ENCODE peak calls at places on chromosome 18, in five cellular contexts. One of them, this sample, is unnamed.

GRCh38 chr18:26741041-26741440 is 124.5 kb downstream of the AQP4 start:
- DNase-seq in stomach: no peak
- DNase-seq in neural progenitor cell: no peak
- DNase-seq in astrocyte: no peak
- DNase-seq in GM12864: no peak
- DNase-seq in this sample: peak; percentile 23

GRCh38 chr18:38545071-38545470 is 979.5 kb upstream of the CELF4 start:
- DNase-seq in stomach: no peak
- DNase-seq in neural progenitor cell: peak; percentile 37
- DNase-seq in astrocyte: no peak
- DNase-seq in GM12864: peak; percentile 5
- DNase-seq in this sample: peak; percentile 2

GRCh38 chr18:79585395-79586370 is 93.9 kb upstream of the CTDP1 start:
- DNase-seq in stomach: no peak
- DNase-seq in neural progenitor cell: no peak
- DNase-seq in astrocyte: no peak
- DNase-seq in GM12864: no peak
- DNase-seq in this sample: no peak

GRCh38 chr18:46042571-46043123 is 29.4 kb downstream of the PSTPIP2 start:
- DNase-seq in stomach: no peak
- DNase-seq in neural progenitor cell: no peak
- DNase-seq in astrocyte: peak; percentile 77
- DNase-seq in GM12864: no peak
- DNase-seq in this sample: peak; percentile 64

GRCh38 chr18:8212893-8213805 is 396.1 kb upstream of the RAB12 start:
- DNase-seq in stomach: no peak
- DNase-seq in neural progenitor cell: no peak
- DNase-seq in astrocyte: peak; percentile 70
- DNase-seq in GM12864: no peak
- DNase-seq in this sample: peak; percentile 97

GRCh38 chr18:55380574-55380973 is 207.4 kb downstream of the TCF4 start:
- DNase-seq in stomach: no peak
- DNase-seq in neural progenitor cell: no peak
- DNase-seq in astrocyte: peak; percentile 91
- DNase-seq in GM12864: no peak
- DNase-seq in this sample: peak; percentile 36

GRCh38 chr18:79497638-79498081 is 101.9 kb downstream of the NFATC1 start:
- DNase-seq in stomach: no peak
- DNase-seq in neural progenitor cell: no peak
- DNase-seq in astrocyte: peak; percentile 20
- DNase-seq in GM12864: no peak
- DNase-seq in this sample: peak; percentile 13

GRCh38 chr18:36412778-36413177 is 115.3 kb downstream of the FHOD3 start:
- DNase-seq in stomach: no peak
- DNase-seq in neural progenitor cell: peak; percentile 36
- DNase-seq in astrocyte: no peak
- DNase-seq in GM12864: no peak
- DNase-seq in this sample: peak; percentile 29

GRCh38 chr18:79921984-79922965 is 29.2 kb downstream of the SLC66A2 start:
- DNase-seq in stomach: peak; percentile 11
- DNase-seq in neural progenitor cell: no peak
- DNase-seq in astrocyte: no peak
- DNase-seq in GM12864: no peak
- DNase-seq in this sample: no peak

GRCh38 chr18:70154591-70155194 is 50.8 kb downstream of the RTTN start:
- DNase-seq in stomach: no peak
- DNase-seq in neural progenitor cell: no peak
- DNase-seq in astrocyte: peak; percentile 98
- DNase-seq in GM12864: no peak
- DNase-seq in this sample: peak; percentile 94

GRCh38 chr18:36419188-36419912 is 121.8 kb downstream of the FHOD3 start:
- DNase-seq in stomach: no peak
- DNase-seq in neural progenitor cell: no peak
- DNase-seq in astrocyte: no peak
- DNase-seq in GM12864: no peak
- DNase-seq in this sample: no peak

GRCh38 chr18:64019922-64020756 is 50.3 kb downstream of the SERPINB8 start:
- DNase-seq in stomach: no peak
- DNase-seq in neural progenitor cell: no peak
- DNase-seq in astrocyte: no peak
- DNase-seq in GM12864: no peak
- DNase-seq in this sample: no peak

DNA sequence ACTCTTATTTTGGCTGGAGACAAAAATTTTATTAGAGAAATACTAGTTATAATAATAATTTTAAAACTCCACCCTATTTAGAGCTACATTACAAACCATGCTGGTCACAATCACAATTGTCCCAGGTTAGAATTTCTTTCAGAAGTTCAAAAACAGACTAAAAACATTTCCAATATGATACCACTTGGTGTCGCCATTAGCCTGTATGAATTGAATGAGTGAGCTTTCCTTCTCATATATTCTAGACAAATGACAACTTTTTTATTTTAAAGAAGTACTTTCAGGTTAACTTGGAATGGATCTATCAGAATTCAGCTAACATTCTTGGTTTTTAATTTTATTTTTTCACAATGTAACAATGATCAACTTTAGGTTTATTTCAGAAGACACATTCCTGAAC is 48.0 kb downstream of the SERPINB8 start:
- DNase-seq in stomach: no peak
- DNase-seq in neural progenitor cell: peak; percentile 45
- DNase-seq in astrocyte: peak; percentile 8
- DNase-seq in GM12864: no peak
- DNase-seq in this sample: peak; percentile 61
- TF ChIP-seq CTCF in stomach: no peak
- TF ChIP-seq CTCF in neural progenitor cell: peak; percentile 69
- TF ChIP-seq CTCF in astrocyte: peak; percentile 55
- TF ChIP-seq CTCF in GM12864: peak; percentile 45
- TF ChIP-seq CTCF in this sample: peak; percentile 55

GRCh38 chr18:48949051-48949605 is 1.6 kb downstream of the SMAD7 start:
- DNase-seq in stomach: peak; percentile 69
- DNase-seq in neural progenitor cell: peak; percentile 47
- DNase-seq in astrocyte: no peak
- DNase-seq in GM12864: no peak
- DNase-seq in this sample: no peak
- TF ChIP-seq CTCF in stomach: no peak
- TF ChIP-seq CTCF in neural progenitor cell: no peak
- TF ChIP-seq CTCF in astrocyte: no peak
- TF ChIP-seq CTCF in GM12864: no peak
- TF ChIP-seq CTCF in this sample: no peak

GRCh38 chr18:37484893-37485834 is 80.4 kb downstream of the CELF4 start:
- DNase-seq in stomach: no peak
- DNase-seq in neural progenitor cell: peak; percentile 78
- DNase-seq in astrocyte: no peak
- DNase-seq in GM12864: no peak
- DNase-seq in this sample: peak; percentile 8
- TF ChIP-seq CTCF in stomach: no peak
- TF ChIP-seq CTCF in neural progenitor cell: peak; percentile 49
- TF ChIP-seq CTCF in astrocyte: no peak
- TF ChIP-seq CTCF in GM12864: peak; percentile 26
- TF ChIP-seq CTCF in this sample: no peak

DNA sequence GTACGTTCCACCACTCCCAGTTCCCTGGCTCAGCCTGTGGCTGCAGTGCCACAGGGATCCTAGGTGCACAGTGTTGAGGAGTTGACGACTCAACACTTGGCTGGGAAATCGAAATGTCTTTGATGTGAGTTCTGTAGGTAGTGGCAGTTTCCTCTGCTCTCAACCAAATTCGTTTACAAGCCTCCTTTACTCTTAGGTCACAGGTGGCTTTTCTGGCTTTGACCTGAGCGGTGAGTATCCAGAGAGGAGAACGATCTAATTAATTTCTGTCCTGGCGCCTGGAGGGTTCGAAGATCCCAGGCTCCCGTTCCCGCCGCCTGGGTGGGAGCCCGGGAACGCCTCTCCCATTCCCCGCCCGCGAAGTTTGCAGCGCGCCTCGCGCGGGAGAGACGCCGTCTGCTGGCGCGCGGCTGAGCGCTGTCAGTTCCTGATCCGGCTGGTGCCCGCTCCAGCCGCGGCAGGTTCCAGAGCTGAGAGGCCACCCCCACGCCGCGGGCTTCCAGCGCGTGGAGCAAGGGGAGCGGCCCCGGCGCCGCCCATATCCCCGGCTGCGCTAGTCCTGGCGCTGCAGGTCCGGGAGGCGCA is at the start of gene LAMA3:
- DNase-seq in stomach: peak; percentile 77
- DNase-seq in neural progenitor cell: peak; percentile 81
- DNase-seq in astrocyte: no peak
- DNase-seq in GM12864: no peak
- DNase-seq in this sample: peak; percentile 18
- TF ChIP-seq CTCF in stomach: no peak
- TF ChIP-seq CTCF in neural progenitor cell: peak; percentile 15
- TF ChIP-seq CTCF in astrocyte: no peak
- TF ChIP-seq CTCF in GM12864: no peak
- TF ChIP-seq CTCF in this sample: no peak

GRCh38 chr18:21714472-21714871 is 9.9 kb upstream of the ABHD3 start:
- DNase-seq in stomach: no peak
- DNase-seq in neural progenitor cell: no peak
- DNase-seq in astrocyte: no peak
- DNase-seq in GM12864: no peak
- DNase-seq in this sample: no peak
- TF ChIP-seq CTCF in stomach: no peak
- TF ChIP-seq CTCF in neural progenitor cell: no peak
- TF ChIP-seq CTCF in astrocyte: no peak
- TF ChIP-seq CTCF in GM12864: no peak
- TF ChIP-seq CTCF in this sample: no peak

GRCh38 chr18:39737869-39738268 is 2172.3 kb upstream of the CELF4 start:
- DNase-seq in stomach: no peak
- DNase-seq in neural progenitor cell: no peak
- DNase-seq in astrocyte: no peak
- DNase-seq in GM12864: no peak
- DNase-seq in this sample: no peak
- TF ChIP-seq CTCF in stomach: no peak
- TF ChIP-seq CTCF in neural progenitor cell: no peak
- TF ChIP-seq CTCF in astrocyte: no peak
- TF ChIP-seq CTCF in GM12864: no peak
- TF ChIP-seq CTCF in this sample: no peak

DNA sequence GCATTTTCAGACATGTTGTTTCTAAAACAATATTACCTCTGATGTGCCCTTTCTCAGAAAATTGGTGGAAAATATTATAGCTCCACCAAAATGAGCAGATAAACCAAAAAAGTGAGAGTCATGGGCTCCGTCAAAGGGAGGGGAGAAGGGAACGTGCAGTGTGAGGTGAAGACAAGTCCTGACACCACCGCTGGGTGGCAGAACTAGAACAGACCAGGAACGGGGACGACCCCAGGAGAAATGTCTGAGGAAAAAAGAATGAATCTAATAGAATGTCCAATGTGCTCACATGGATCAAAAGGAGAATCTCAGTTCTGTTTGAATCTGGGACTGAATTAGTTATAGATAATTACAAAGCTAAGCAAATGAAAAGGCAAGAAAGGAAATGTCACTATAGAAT is 22.6 kb upstream of the BCL2 start:
- DNase-seq in stomach: no peak
- DNase-seq in neural progenitor cell: peak; percentile 66
- DNase-seq in astrocyte: no peak
- DNase-seq in GM12864: no peak
- DNase-seq in this sample: peak; percentile 67
- TF ChIP-seq CTCF in stomach: peak; percentile 24
- TF ChIP-seq CTCF in neural progenitor cell: peak; percentile 68
- TF ChIP-seq CTCF in astrocyte: peak; percentile 39
- TF ChIP-seq CTCF in GM12864: peak; percentile 57
- TF ChIP-seq CTCF in this sample: peak; percentile 72

GRCh38 chr18:77101410-77102245 is 31.0 kb downstream of the MBP start:
- DNase-seq in stomach: peak; percentile 76
- DNase-seq in neural progenitor cell: no peak
- DNase-seq in astrocyte: peak; percentile 97
- DNase-seq in GM12864: no peak
- DNase-seq in this sample: peak; percentile 97
- TF ChIP-seq CTCF in stomach: no peak
- TF ChIP-seq CTCF in neural progenitor cell: no peak
- TF ChIP-seq CTCF in astrocyte: no peak
- TF ChIP-seq CTCF in GM12864: no peak
- TF ChIP-seq CTCF in this sample: peak; percentile 10

DNA sequence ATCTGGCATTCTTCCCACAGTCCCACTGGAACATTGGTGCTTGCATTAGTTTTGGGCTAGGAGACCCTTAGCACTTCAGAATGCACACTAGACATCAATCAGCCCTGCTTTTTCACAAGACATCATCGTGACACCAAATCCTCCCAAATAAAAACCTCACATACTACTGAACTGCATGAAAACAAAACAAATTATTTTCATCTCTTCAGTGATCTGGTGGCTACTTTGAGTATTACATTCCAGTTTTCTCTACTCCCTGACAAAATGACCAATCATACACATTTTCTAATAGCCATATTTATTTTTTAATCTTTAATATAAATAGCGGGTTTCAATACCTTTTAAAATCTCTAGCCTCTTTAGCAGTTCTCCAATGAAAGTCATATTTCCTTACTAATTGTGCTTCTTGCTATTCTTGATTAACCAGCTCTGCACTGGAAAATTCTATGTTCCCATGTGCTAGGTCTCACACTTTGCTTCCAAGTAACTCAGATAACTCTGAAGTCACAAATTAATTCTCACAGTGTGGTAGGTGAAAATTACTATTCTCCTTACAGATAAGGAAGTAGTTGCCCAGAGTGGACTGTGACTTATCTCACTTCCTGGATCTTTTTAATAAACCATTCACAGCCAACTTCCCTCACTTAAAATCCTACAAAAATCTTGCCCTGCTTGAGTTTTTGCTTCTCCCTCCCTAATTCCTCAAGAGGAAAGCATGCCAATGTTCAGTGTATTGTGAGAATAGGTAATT is 82.5 kb upstream of the EPB41L3 start:
- DNase-seq in stomach: no peak
- DNase-seq in neural progenitor cell: no peak
- DNase-seq in astrocyte: no peak
- DNase-seq in GM12864: no peak
- DNase-seq in this sample: peak; percentile 10
- TF ChIP-seq CTCF in stomach: no peak
- TF ChIP-seq CTCF in neural progenitor cell: no peak
- TF ChIP-seq CTCF in astrocyte: no peak
- TF ChIP-seq CTCF in GM12864: no peak
- TF ChIP-seq CTCF in this sample: peak; percentile 20